ENCODE peak calls at places on chromosome X, in ten cellular contexts. W is cardiac muscle cell, O is lower lobe of right lung, Q is thyroid gland, H is neuronal stem cell, N is body of pancreas, A is Panc1, R is aorta, C is pancreas, B is uterus. E is an unnamed sample.

GRCh38 chrX:74450803-74451449 is 29.6 kb downstream of the SLC16A2 start:
- DNase-seq in H (no peak), C (no peak), B (no peak), A (peak; percentile 27), N (no peak), Q (no peak), R (no peak), W (peak; percentile 91), O (no peak), E (no peak)

GRCh38 chrX:8906299-8906698 is 105.1 kb upstream of the FAM9A start:
- DNase-seq in B (no peak), R (no peak), W (no peak), O (no peak), Q (no peak), A (no peak), C (no peak), H (no peak), N (no peak), E (no peak)

GRCh38 chrX:132591719-132592275 is 103.0 kb upstream of the MBNL3 start:
- DNase-seq in R (no peak), H (no peak), B (no peak), Q (no peak), N (no peak), W (no peak), O (no peak), C (no peak), A (no peak), E (no peak)

GRCh38 chrX:103398321-103398937 is 22.1 kb downstream of the BEX3 start:
- DNase-seq in Q (no peak), H (no peak), W (peak; percentile 79), O (no peak), C (no peak), N (no peak), A (no peak), R (no peak), B (no peak), E (no peak)

GRCh38 chrX:31057291-31057690 is 14.6 kb downstream of the FTHL17 start:
- DNase-seq in O (no peak), H (no peak), A (no peak), R (no peak), N (no peak), W (no peak), C (no peak), Q (no peak), B (no peak), E (no peak)

GRCh38 chrX:18607966-18608365 is 63.9 kb downstream of the RS1 start:
- DNase-seq in O (no peak), Q (no peak), R (no peak), B (no peak), W (peak; percentile 5), A (no peak), N (no peak), C (no peak), H (no peak), E (no peak)

GRCh38 chrX:11398139-11398538 is 104.9 kb downstream of the AMELX start:
- DNase-seq in A (no peak), B (no peak), H (no peak), C (no peak), R (no peak), Q (no peak), N (no peak), W (no peak), O (no peak), E (no peak)

GRCh38 chrX:119398974-119399771 is at the start of gene SLC25A43:
- DNase-seq in W (peak; percentile 51), B (peak; percentile 28), O (peak; percentile 66), A (no peak), Q (peak; percentile 21), N (peak; percentile 23), C (peak; percentile 16), R (peak; percentile 58), H (no peak), E (peak; percentile 12)

GRCh38 chrX:135295238-135295943 is 13.9 kb upstream of the ETDC start:
- DNase-seq in A (no peak), B (no peak), O (peak; percentile 65), Q (peak; percentile 34), H (peak; percentile 18), W (peak; percentile 55), C (no peak), R (peak; percentile 70), N (no peak), E (peak; percentile 11)

DNA sequence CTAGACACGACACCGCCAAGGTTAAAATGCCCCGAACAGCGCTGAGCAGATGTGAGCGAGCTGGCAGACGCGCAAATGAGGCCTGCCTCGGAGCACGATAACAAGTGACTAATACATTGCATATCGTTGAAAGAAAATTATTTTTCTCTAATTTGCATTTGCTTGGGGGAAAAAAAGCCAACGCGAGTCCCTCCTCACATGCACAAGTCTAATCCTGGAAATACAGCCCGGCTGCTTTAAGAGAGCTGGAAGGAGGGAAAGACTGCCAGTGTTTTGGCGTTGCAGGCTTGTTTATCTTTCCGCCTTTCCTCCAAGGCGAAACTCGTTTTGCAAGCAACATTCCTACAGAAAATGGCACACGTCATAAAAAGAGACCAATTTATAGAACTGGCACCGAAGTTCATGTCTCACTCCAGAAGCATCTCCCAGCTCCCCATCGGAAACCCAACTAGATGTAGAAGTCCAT is 12.6 kb downstream of the BCOR start:
- DNase-seq in B (no peak), R (no peak), Q (peak; percentile 47), N (no peak), A (no peak), H (no peak), C (peak; percentile 40), O (no peak), W (peak; percentile 86), E (no peak)
- H3K4me1 ChIP-seq in B (no peaks in the 10 kb centered on the region), R (no peaks in the 10 kb centered on the region), Q (peaks cover 65% of the 10 kb centered on the region), N (peaks cover 90% of the 10 kb centered on the region), A (peaks cover 50% of the 10 kb centered on the region), H (peaks cover 27% of the 10 kb centered on the region), C (no peaks in the 10 kb centered on the region), O (peaks cover 57% of the 10 kb centered on the region), W (peaks cover 61% of the 10 kb centered on the region), E (peaks cover 59% of the 10 kb centered on the region)

DNA sequence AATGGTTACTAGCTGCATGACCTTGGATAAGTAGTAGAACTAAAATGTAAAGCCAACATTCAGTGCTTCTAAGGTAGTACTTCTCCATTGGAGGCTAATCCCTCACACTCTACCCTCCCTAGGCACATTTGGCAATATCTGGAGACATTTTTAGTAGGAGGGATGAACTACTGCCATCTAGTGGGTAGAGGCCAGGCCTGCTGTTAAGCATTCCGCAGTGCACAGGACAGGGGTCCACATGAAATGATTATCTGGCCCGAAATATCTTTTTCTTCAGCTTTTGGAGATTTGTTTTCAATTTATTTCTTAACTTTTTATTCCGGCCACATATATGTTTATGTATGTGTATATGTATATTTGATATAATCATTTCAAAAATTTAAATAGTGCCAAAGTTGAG is 36.0 kb upstream of the SPANXC start:
- DNase-seq in Q (peak; percentile 7), R (no peak), O (no peak), A (no peak), C (no peak), W (peak; percentile 45), N (peak; percentile 12), B (no peak), H (peak; percentile 0), E (no peak)
- H3K4me3 ChIP-seq in Q (no peak overlapping the region), R (no peak overlapping the region), O (no peak overlapping the region), A (no peak overlapping the region), C (no peak overlapping the region), W (no peak overlapping the region), N (no peak overlapping the region), B (no peak overlapping the region), H (no peak overlapping the region), E (no peak overlapping the region)

GRCh38 chrX:23311731-23312130 is 22.9 kb upstream of the PTCHD1 start:
- DNase-seq in B (no peak), R (no peak), W (no peak), H (no peak), A (no peak), C (no peak), N (no peak), Q (no peak), O (no peak), E (no peak)
- H3K4me1 ChIP-seq in B (no peaks in the 10 kb centered on the region), R (no peaks in the 10 kb centered on the region), W (no peaks in the 10 kb centered on the region), H (no peaks in the 10 kb centered on the region), A (no peaks in the 10 kb centered on the region), C (no peaks in the 10 kb centered on the region), N (no peaks in the 10 kb centered on the region), Q (no peaks in the 10 kb centered on the region), O (no peaks in the 10 kb centered on the region), E (no peaks in the 10 kb centered on the region)

GRCh38 chrX:17376381-17377046 is 1.5 kb downstream of the NHS start:
- DNase-seq in H (peak; percentile 2), B (peak; percentile 20), W (no peak), Q (peak; percentile 14), R (peak; percentile 59), O (no peak), N (no peak), A (no peak), C (no peak), E (no peak)

GRCh38 chrX:17375631-17376380 is 806 bp downstream of the NHS start:
- DNase-seq in W (peak; percentile 43), Q (peak; percentile 29), N (peak; percentile 10), H (peak; percentile 18), A (no peak), R (peak; percentile 52), O (no peak), C (peak; percentile 2), B (no peak), E (no peak)

GRCh38 chrX:17377795-17378194 is 2.8 kb downstream of the NHS start:
- DNase-seq in N (no peak), O (no peak), R (no peak), C (no peak), Q (no peak), W (no peak), H (no peak), B (no peak), A (no peak), E (no peak)

GRCh38 chrX:17375361-17375630 is 296 bp downstream of the NHS start:
- DNase-seq in Q (peak; percentile 1), W (no peak), B (peak; percentile 20), O (no peak), N (no peak), R (no peak), A (no peak), C (no peak), H (no peak), E (no peak)

DNA sequence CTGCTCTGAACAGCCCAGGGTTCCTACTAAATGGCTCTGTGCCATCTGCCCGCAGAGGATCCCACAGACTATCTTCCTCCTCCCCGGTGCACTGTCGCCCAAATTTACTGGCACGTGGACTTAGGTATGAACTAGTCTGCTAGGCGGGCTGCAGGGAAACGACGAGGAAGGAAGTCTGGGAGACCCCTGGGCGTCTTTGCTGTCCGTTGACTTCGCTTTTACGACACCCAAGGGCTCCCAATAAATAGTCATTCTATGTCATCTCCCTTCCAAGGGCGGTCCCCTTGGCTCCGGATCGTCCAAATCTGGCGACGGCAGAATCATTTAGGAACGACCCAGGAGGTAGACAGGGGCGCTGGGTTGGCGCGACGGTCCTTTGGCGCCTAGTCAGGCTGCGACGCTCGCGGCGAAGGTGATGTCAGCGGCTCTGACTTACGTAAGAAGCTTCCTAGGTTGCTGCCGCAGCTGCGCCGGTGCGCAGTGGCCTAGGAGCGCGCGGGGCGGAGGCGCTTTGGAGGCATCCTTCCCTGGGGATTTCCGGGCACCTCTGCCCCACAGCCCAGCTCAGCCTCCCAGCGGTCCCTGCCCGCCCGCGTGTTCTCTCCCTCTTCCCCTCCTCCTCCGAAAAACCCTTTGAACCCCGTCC is 2.2 kb downstream of the NHS start:
- DNase-seq in H (peak; percentile 12), W (peak; percentile 38), A (no peak), N (peak; percentile 8), R (peak; percentile 58), C (no peak), O (no peak), Q (peak; percentile 48), B (peak; percentile 43), E (no peak)
- H3K4me3 ChIP-seq in H (peak overlapping the region; percentile 68), W (peak overlapping the region; percentile 35), A (peak overlapping the region; percentile 34), N (no peak overlapping the region), R (peak overlapping the region; percentile 66), C (no peak overlapping the region), O (peak overlapping the region; percentile 58), Q (peak overlapping the region; percentile 39), B (peak overlapping the region; percentile 55), E (peak overlapping the region; percentile 38)

GRCh38 chrX:367349-367748 is 19.4 kb downstream of the PPP2R3B start:
- DNase-seq in Q (no peak), B (no peak), R (no peak), N (no peak), C (no peak), O (no peak), H (no peak), W (no peak), A (no peak), E (no peak)
- H3K4me1 ChIP-seq in Q (no peaks in the 10 kb centered on the region), B (no peaks in the 10 kb centered on the region), R (no peaks in the 10 kb centered on the region), N (no peaks in the 10 kb centered on the region), C (no peaks in the 10 kb centered on the region), O (no peaks in the 10 kb centered on the region), H (peaks cover 10% of the 10 kb centered on the region), W (peaks cover 49% of the 10 kb centered on the region), A (no peaks in the 10 kb centered on the region), E (peaks cover 33% of the 10 kb centered on the region)